ENCODE peak calls at places on chromosomes 3 and 15, in four cellular contexts. One of them, this sample, is unnamed. For H3K4me1, the result is how much of the 10 kb centered on the place peaks cover.

GRCh38 chr15:95715919-95716318 is 614.6 kb upstream of the NR2F2 start:
- DNase-seq in IMR-90: no peak
- DNase-seq in mesenchymal stem cell: no peak
- DNase-seq in neuronal stem cell: peak
- DNase-seq in this sample: no peak

GRCh38 chr3:184361932-184362667 is 590 bp downstream of the POLR2H start:
- DNase-seq in IMR-90: peak
- DNase-seq in mesenchymal stem cell: no peak
- DNase-seq in neuronal stem cell: no peak
- DNase-seq in this sample: peak

GRCh38 chr15:75584121-75584520 is 5.0 kb upstream of the PTPN9 start:
- DNase-seq in IMR-90: peak
- DNase-seq in mesenchymal stem cell: no peak
- DNase-seq in neuronal stem cell: no peak
- DNase-seq in this sample: no peak

GRCh38 chr15:52040167-52040900 is 21.3 kb downstream of the MAPK6 start:
- DNase-seq in IMR-90: peak
- DNase-seq in mesenchymal stem cell: peak
- DNase-seq in neuronal stem cell: no peak
- DNase-seq in this sample: no peak

GRCh38 chr3:128689060-128689459 is 36.9 kb upstream of the RAB7A start:
- DNase-seq in IMR-90: no peak
- DNase-seq in mesenchymal stem cell: no peak
- DNase-seq in neuronal stem cell: no peak
- DNase-seq in this sample: no peak

GRCh38 chr15:85588657-85589056 is 206.1 kb downstream of the KLHL25 start:
- DNase-seq in IMR-90: peak
- DNase-seq in mesenchymal stem cell: peak
- DNase-seq in neuronal stem cell: no peak
- DNase-seq in this sample: peak

GRCh38 chr3:186742618-186743335 is 25.6 kb downstream of the KNG1 start:
- DNase-seq in IMR-90: peak
- DNase-seq in mesenchymal stem cell: peak
- DNase-seq in neuronal stem cell: no peak
- DNase-seq in this sample: no peak

GRCh38 chr3:54931182-54931581 is 3.3 kb upstream of the LRTM1 start:
- DNase-seq in IMR-90: no peak
- DNase-seq in mesenchymal stem cell: no peak
- DNase-seq in neuronal stem cell: peak
- DNase-seq in this sample: no peak

DNA sequence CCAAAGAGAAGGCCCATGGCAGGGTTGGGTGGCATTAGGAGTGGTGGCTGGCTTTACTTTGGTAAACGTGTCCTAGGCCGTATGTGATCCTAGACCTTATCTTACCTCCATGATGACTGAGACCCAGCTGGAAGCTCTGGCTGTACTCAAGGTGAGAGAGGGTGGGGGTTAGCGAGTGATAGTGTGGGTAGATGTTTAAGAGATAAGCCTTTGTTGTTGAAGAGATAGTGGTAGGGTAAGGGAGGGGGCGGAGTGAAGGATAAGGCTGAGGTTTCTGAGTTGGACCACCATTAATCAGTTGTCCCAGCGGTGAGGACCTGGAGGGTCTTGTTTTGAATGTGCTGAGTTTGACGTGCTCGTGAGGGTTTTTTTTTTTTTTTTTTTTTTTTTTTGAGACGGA is 61.5 kb upstream of the ULK4 start:
- DNase-seq in IMR-90: no peak
- DNase-seq in mesenchymal stem cell: no peak
- DNase-seq in neuronal stem cell: no peak
- DNase-seq in this sample: no peak
- H3K4me1 ChIP-seq in IMR-90: under half
- H3K4me1 ChIP-seq in mesenchymal stem cell: under half
- H3K4me1 ChIP-seq in neuronal stem cell: under half
- H3K4me1 ChIP-seq in this sample: under half

GRCh38 chr15:92904832-92905640 is 4.9 kb downstream of the CHD2 start:
- DNase-seq in IMR-90: no peak
- DNase-seq in mesenchymal stem cell: no peak
- DNase-seq in neuronal stem cell: no peak
- DNase-seq in this sample: no peak
- H3K18ac ChIP-seq in IMR-90: peak
- H3K18ac ChIP-seq in mesenchymal stem cell: no peak
- H3K18ac ChIP-seq in neuronal stem cell: no peak
- H3K18ac ChIP-seq in this sample: no peak

GRCh38 chr3:51604212-51604611 is 65.7 kb downstream of the RAD54L2 start:
- DNase-seq in IMR-90: no peak
- DNase-seq in mesenchymal stem cell: no peak
- DNase-seq in neuronal stem cell: no peak
- DNase-seq in this sample: no peak

GRCh38 chr3:51610708-51611107 is 60.3 kb upstream of the TEX264 start:
- DNase-seq in IMR-90: no peak
- DNase-seq in mesenchymal stem cell: no peak
- DNase-seq in neuronal stem cell: no peak
- DNase-seq in this sample: no peak

DNA sequence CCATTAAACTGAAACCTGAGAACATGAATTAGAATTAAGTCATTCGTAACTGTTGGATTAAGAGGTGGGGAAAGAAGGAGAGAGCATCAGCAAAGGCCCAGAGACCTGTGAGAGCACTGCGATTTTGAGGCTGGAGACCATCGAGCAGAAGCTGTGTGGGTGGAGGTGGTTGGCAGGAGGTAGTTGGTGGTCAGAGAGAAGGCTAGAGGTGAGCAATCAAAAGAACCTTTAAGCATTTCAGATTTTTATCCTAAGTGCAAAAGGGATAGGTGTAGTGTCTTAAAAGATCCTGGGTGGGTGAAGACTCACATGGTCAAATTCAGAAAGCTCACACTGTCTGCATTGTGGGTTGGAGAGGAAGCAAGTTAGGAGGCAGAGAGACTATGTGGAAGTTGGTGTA is 65.1 kb upstream of the TEX264 start:
- DNase-seq in IMR-90: no peak
- DNase-seq in mesenchymal stem cell: no peak
- DNase-seq in neuronal stem cell: no peak
- DNase-seq in this sample: no peak
- H3K4me1 ChIP-seq in IMR-90: under half
- H3K4me1 ChIP-seq in mesenchymal stem cell: under half
- H3K4me1 ChIP-seq in neuronal stem cell: under half
- H3K4me1 ChIP-seq in this sample: under half

GRCh38 chr15:58770857-58771620 is at the start of gene MINDY2:
- DNase-seq in IMR-90: peak
- DNase-seq in mesenchymal stem cell: peak
- DNase-seq in neuronal stem cell: peak
- DNase-seq in this sample: peak
- H3K18ac ChIP-seq in IMR-90: peak
- H3K18ac ChIP-seq in mesenchymal stem cell: peak
- H3K18ac ChIP-seq in neuronal stem cell: peak
- H3K18ac ChIP-seq in this sample: peak

DNA sequence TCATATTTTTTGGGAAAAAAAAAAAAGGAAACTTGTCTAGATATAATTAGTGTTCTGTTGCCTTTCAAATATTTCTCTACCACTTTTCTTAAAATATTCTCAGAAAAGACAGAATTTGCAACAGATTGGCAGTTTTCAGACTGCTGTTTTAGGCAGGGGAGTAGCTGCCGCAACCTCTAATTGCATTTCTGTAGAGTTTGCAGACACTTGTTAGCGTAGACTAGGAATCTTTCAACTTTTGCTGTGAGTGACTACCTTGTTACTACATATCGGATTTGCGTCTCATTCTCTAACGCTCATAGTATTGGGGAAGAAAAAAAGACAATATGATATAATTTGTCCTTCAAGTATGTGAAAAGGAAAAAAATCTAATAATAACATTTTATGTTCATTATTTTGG is 10.7 kb downstream of the TGFBR2 start:
- DNase-seq in IMR-90: no peak
- DNase-seq in mesenchymal stem cell: no peak
- DNase-seq in neuronal stem cell: no peak
- DNase-seq in this sample: no peak
- H3K4me1 ChIP-seq in IMR-90: under half
- H3K4me1 ChIP-seq in mesenchymal stem cell: under half
- H3K4me1 ChIP-seq in neuronal stem cell: under half
- H3K4me1 ChIP-seq in this sample: under half

GRCh38 chr3:76034652-76035051 is 249.3 kb upstream of the ZNF717 start:
- DNase-seq in IMR-90: no peak
- DNase-seq in mesenchymal stem cell: no peak
- DNase-seq in neuronal stem cell: no peak
- DNase-seq in this sample: no peak
- H3K18ac ChIP-seq in IMR-90: no peak
- H3K18ac ChIP-seq in mesenchymal stem cell: peak
- H3K18ac ChIP-seq in neuronal stem cell: no peak
- H3K18ac ChIP-seq in this sample: no peak

GRCh38 chr3:57918123-57918837 is 89.9 kb upstream of the FLNB start:
- DNase-seq in IMR-90: peak
- DNase-seq in mesenchymal stem cell: peak
- DNase-seq in neuronal stem cell: no peak
- DNase-seq in this sample: peak
- H3K4me1 ChIP-seq in IMR-90: under half
- H3K4me1 ChIP-seq in mesenchymal stem cell: under half
- H3K4me1 ChIP-seq in neuronal stem cell: under half
- H3K4me1 ChIP-seq in this sample: under half

GRCh38 chr3:10763817-10764313 is 52.2 kb upstream of the SLC6A11 start:
- DNase-seq in IMR-90: no peak
- DNase-seq in mesenchymal stem cell: no peak
- DNase-seq in neuronal stem cell: no peak
- DNase-seq in this sample: no peak
- H3K18ac ChIP-seq in IMR-90: no peak
- H3K18ac ChIP-seq in mesenchymal stem cell: no peak
- H3K18ac ChIP-seq in neuronal stem cell: peak
- H3K18ac ChIP-seq in this sample: no peak